ENCODE peak calls at places on chromosomes 3 and 15, in five cellular contexts. A is GM12878, O is pancreas, B is heart left ventricle, Z is mesenchymal stem cell. Q is an unnamed sample.

GRCh38 chr3:70999730-71000129 is 583.8 kb downstream of the FOXP1 start:
- DNase-seq in A (no peak), O (no peak), B (no peak), Z (peak; percentile 71), Q (no peak)

GRCh38 chr3:99418209-99418635 is 220.2 kb upstream of the COL8A1 start:
- DNase-seq in A (peak; percentile 52), O (no peak), B (no peak), Z (no peak), Q (no peak)

GRCh38 chr15:70563561-70564095 is 199.7 kb downstream of the UACA start:
- DNase-seq in A (no peak), O (no peak), B (no peak), Z (no peak), Q (peak; percentile 31)

GRCh38 chr15:69815793-69816192 is 281.9 kb downstream of the TLE3 start:
- DNase-seq in A (no peak), O (no peak), B (no peak), Z (no peak), Q (no peak)

GRCh38 chr3:19886404-19886803 is 47.6 kb downstream of the EFHB start:
- DNase-seq in A (no peak), O (no peak), B (no peak), Z (no peak), Q (no peak)

GRCh38 chr3:127363171-127363570 is 75.3 kb upstream of the PRR20G start:
- DNase-seq in A (no peak), O (no peak), B (no peak), Z (no peak), Q (no peak)

GRCh38 chr3:134460965-134461364 is 24.8 kb downstream of the ANAPC13 start:
- DNase-seq in A (no peak), O (no peak), B (no peak), Z (peak; percentile 49), Q (no peak)

GRCh38 chr15:65611888-65612615 is 1.1 kb upstream of the INTS14 start:
- DNase-seq in A (no peak), O (no peak), B (no peak), Z (no peak), Q (no peak)

GRCh38 chr3:30676424-30677346 is 70.3 kb downstream of the TGFBR2 start:
- DNase-seq in A (no peak), O (no peak), B (no peak), Z (no peak), Q (no peak)

GRCh38 chr15:44910981-44911625 is 45.4 kb upstream of the TERB2 start:
- DNase-seq in A (no peak), O (no peak), B (no peak), Z (no peak), Q (no peak)

GRCh38 chr3:170426240-170426797 is 7.7 kb downstream of the CLDN11 start:
- DNase-seq in A (no peak), O (no peak), B (no peak), Z (no peak), Q (no peak)
- H3K27ac ChIP-seq in A (no peak overlapping the region), O (no peak overlapping the region), B (no peak overlapping the region), Z (no peak overlapping the region), Q (no peak overlapping the region)

DNA sequence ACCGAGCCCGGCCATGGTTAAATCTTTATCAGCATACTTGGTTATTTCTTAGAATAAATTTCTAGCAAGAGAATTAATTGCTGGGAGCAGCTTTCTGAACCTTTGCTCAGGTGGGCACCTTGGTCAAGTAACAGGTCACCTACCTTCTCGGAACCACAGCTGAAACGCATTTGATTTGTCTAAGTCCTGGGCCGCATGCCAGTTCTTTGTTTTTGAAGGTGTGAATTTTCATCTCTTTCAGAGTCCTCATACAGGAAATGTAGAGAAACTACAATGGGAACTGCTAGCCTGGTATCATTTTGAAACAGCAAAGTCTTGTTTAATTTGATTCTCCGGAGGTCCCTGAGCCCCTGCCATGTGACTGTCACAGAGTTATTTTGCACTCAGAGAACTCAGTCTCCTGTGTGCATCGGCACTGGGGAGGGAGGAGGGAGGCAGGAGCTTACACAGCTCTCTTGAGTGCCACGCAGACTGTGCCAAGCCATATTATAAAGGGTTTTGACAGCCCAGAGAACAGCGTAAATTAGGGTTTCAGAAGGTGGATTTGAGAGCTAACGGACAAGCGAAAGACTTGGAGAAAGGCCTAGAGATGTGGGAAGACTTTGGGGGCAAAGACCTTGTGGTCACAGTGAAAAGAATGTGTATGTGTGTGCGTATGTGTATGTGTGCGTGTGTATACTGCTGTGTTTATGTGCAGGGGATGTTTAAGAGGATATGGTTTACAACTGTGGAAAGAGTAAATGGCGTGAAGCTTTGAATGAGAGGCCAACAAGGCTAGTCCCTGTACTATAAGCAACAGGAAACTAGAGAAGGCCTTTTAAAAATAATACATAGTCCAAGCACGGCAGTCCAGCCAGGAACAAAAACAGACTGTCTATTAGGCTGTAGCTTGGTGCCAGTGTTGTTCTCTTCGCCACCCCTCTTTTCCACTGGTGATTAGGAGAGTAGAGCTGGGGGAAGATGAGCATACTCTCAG is 61.8 kb upstream of the ATP13A3 start:
- DNase-seq in A (no peak), O (no peak), B (no peak), Z (peak; percentile 92), Q (no peak)
- H3K27ac ChIP-seq in A (no peak overlapping the region), O (no peak overlapping the region), B (no peak overlapping the region), Z (no peak overlapping the region), Q (no peak overlapping the region)

DNA sequence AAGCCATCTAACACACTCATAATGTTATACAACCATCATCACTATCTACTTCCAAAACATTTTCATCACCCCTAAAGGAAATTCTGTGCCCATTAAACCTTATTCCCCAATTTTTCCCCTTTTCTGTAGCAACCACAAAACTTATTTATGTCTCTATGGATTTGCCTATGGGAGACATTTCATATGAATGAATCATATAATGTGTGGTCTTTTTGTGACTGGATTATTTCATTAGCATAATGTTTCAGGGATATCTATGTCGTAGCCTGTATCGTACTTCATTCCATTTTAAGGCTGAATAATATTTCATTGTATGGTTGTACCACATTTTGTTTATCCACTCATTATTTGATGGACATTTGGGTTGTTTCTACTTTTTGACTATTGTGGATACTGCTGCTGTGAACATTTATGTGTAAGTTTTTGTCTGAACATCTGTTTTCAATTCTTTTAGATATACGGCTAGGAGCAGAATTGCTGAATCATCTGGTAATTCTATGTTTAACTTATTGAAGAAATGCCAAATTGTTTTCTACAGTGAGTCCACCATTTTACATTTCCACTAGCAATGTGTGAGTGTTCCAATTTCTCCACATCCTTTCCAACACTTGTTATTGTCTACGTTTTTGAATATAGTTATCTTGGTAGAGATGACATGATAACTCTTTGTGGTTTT is 134.3 kb upstream of the DAZL start:
- DNase-seq in A (no peak), O (no peak), B (no peak), Z (no peak), Q (no peak)
- H3K27ac ChIP-seq in A (no peak overlapping the region), O (no peak overlapping the region), B (no peak overlapping the region), Z (no peak overlapping the region), Q (no peak overlapping the region)

DNA sequence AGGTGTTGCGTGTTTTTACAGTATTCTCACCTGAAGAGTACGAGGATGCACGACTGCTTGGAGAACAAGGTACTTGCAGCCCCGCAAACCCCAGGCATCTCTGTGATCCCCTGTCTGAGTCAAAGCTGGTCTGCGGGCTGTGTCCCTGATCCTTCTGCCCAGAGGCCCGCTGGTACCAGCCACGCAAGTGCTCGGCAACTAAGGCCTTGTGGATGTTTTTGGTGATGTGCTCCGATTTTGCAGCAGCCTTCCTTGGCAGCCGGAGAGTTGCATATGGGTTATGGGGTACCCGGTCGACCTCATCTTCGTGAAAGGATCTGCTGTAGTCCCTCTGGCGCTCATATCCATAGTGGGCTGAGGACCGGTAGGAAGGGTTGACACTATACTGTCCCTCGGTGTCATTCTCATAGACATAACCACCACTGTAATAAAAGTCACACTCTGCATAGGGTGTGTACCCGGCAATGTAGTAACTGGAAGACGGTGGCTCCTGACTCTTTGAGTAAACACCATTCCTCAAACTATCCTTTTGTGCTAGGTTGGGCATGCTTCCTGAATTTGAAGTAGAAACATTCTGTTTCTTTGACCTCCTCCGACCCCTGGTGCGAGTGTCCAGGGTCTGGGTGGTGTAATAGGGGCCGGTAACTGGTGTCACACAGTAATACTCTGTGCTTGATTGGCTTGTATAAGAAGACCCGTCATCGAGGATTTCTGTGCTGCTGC is 58.6 kb upstream of the LMOD3 start:
- DNase-seq in A (no peak), O (no peak), B (no peak), Z (no peak), Q (no peak)
- H3K27ac ChIP-seq in A (no peak overlapping the region), O (no peak overlapping the region), B (no peak overlapping the region), Z (peak overlapping the region; percentile 93), Q (no peak overlapping the region)

GRCh38 chr15:41930867-41931222 is 37.0 kb upstream of the SPTBN5 start:
- DNase-seq in A (no peak), O (no peak), B (no peak), Z (no peak), Q (no peak)

GRCh38 chr15:41932511-41932910 is 38.7 kb upstream of the SPTBN5 start:
- DNase-seq in A (no peak), O (peak; percentile 37), B (no peak), Z (no peak), Q (no peak)

GRCh38 chr15:41928637-41929620 is 35.1 kb upstream of the SPTBN5 start:
- DNase-seq in A (peak; percentile 88), O (peak; percentile 54), B (no peak), Z (peak; percentile 65), Q (no peak)

GRCh38 chr15:41932101-41932500 is 38.2 kb upstream of the SPTBN5 start:
- DNase-seq in A (no peak), O (peak; percentile 29), B (no peak), Z (no peak), Q (no peak)

GRCh38 chr15:41930221-41930866 is 36.5 kb upstream of the SPTBN5 start:
- DNase-seq in A (peak; percentile 17), O (peak; percentile 7), B (no peak), Z (peak; percentile 96), Q (peak; percentile 79)
- H3K27ac ChIP-seq in A (peak overlapping the region; percentile 77), O (no peak overlapping the region), B (no peak overlapping the region), Z (peak overlapping the region; percentile 59), Q (peak overlapping the region; percentile 95)

GRCh38 chr3:46539443-46540005 is 26.6 kb downstream of the LRRC2 start:
- DNase-seq in A (no peak), O (no peak), B (no peak), Z (no peak), Q (no peak)

GRCh38 chr3:46537316-46537715 is 28.8 kb downstream of the LRRC2 start:
- DNase-seq in A (no peak), O (no peak), B (no peak), Z (no peak), Q (no peak)

GRCh38 chr3:46540550-46540949 is 25.6 kb downstream of the LRRC2 start:
- DNase-seq in A (no peak), O (no peak), B (no peak), Z (no peak), Q (no peak)

GRCh38 chr3:46537789-46538188 is 28.3 kb downstream of the LRRC2 start:
- DNase-seq in A (no peak), O (no peak), B (no peak), Z (no peak), Q (no peak)

GRCh38 chr3:46538803-46539442 is 27.2 kb downstream of the LRRC2 start:
- DNase-seq in A (peak; percentile 97), O (no peak), B (peak; percentile 85), Z (peak; percentile 53), Q (peak; percentile 49)
- H3K27ac ChIP-seq in A (peak overlapping the region; percentile 90), O (no peak overlapping the region), B (no peak overlapping the region), Z (no peak overlapping the region), Q (peak overlapping the region; percentile 51)

GRCh38 chr3:47444103-47444502 is 31.6 kb downstream of the SCAP start:
- DNase-seq in A (no peak), O (no peak), B (no peak), Z (no peak), Q (no peak)
- H3K27ac ChIP-seq in A (no peak overlapping the region), O (peak overlapping the region; percentile 80), B (peak overlapping the region; percentile 83), Z (no peak overlapping the region), Q (no peak overlapping the region)